ENCODE peak calls at places on chromosomes 3 and 15, in eight cellular contexts. Z, V, G, T, A, I, M and O are unnamed samples.

GRCh38 chr3:78839710-78840109 is 928.1 kb downstream of the ROBO1 start:
- DNase-seq in Z (no peak), V (peak; percentile 29), G (no peak), T (no peak), A (no peak), I (no peak), M (no peak), O (no peak)

GRCh38 chr15:77419050-77419835 is 661 bp downstream of the PEAK1 start:
- DNase-seq in Z (peak; percentile 52), V (peak; percentile 18), G (peak; percentile 72), T (peak; percentile 66), A (peak; percentile 57), I (peak; percentile 62), M (peak; percentile 51), O (peak; percentile 35)

GRCh38 chr3:107683447-107683846 is 160.7 kb downstream of the BBX start:
- DNase-seq in Z (no peak), V (no peak), G (no peak), T (peak; percentile 16), A (no peak), I (no peak), M (no peak), O (no peak)

GRCh38 chr3:193791041-193792032 is 198.3 kb downstream of the OPA1 start:
- DNase-seq in Z (no peak), V (peak; percentile 90), G (no peak), T (peak; percentile 22), A (no peak), I (peak; percentile 17), M (peak; percentile 50), O (no peak)

GRCh38 chr3:173465112-173465511 is 67.6 kb downstream of the NLGN1 start:
- DNase-seq in Z (no peak), V (peak; percentile 63), G (no peak), T (no peak), A (no peak), I (no peak), M (no peak), O (no peak)

GRCh38 chr3:120550546-120550945 is 45.6 kb upstream of the NDUFB4 start:
- DNase-seq in Z (no peak), V (no peak), G (no peak), T (no peak), A (no peak), I (peak; percentile 28), M (no peak), O (no peak)

GRCh38 chr3:70120360-70120966 is 120.9 kb downstream of the SAMMSON start:
- DNase-seq in Z (peak; percentile 63), V (peak; percentile 85), G (no peak), T (peak; percentile 48), A (no peak), I (peak; percentile 79), M (peak; percentile 85), O (peak; percentile 76)

GRCh38 chr3:49674491-49674983 is 386 bp downstream of the APEH start:
- DNase-seq in Z (peak; percentile 23), V (peak; percentile 11), G (no peak), T (no peak), A (no peak), I (no peak), M (no peak), O (no peak)

GRCh38 chr3:195257454-195258448 is 13.2 kb downstream of the XXYLT1 start:
- DNase-seq in Z (no peak), V (no peak), G (peak; percentile 49), T (no peak), A (peak; percentile 48), I (no peak), M (no peak), O (no peak)

GRCh38 chr3:169948559-169949371 is 17.8 kb upstream of the SEC62 start:
- DNase-seq in Z (no peak), V (peak; percentile 16), G (no peak), T (peak; percentile 16), A (no peak), I (no peak), M (no peak), O (no peak)

GRCh38 chr3:184696643-184697042 is 15.2 kb downstream of the MAGEF1 start:
- DNase-seq in Z (no peak), V (peak; percentile 72), G (no peak), T (no peak), A (no peak), I (no peak), M (no peak), O (no peak)

GRCh38 chr3:172750368-172751187 is at the start of gene ECT2:
- DNase-seq in Z (peak; percentile 99), V (peak; percentile 100), G (peak; percentile 99), T (peak; percentile 100), A (peak; percentile 96), I (peak; percentile 99), M (peak; percentile 98), O (peak; percentile 97)

GRCh38 chr15:95363636-95364035 is 966.9 kb upstream of the NR2F2 start:
- DNase-seq in Z (no peak), V (no peak), G (no peak), T (no peak), A (no peak), I (no peak), M (no peak), O (no peak)

GRCh38 chr15:95247068-95247984 is 1016.0 kb downstream of the MCTP2 start:
- DNase-seq in Z (no peak), V (peak; percentile 100), G (peak; percentile 98), T (no peak), A (no peak), I (no peak), M (no peak), O (no peak)

DNA sequence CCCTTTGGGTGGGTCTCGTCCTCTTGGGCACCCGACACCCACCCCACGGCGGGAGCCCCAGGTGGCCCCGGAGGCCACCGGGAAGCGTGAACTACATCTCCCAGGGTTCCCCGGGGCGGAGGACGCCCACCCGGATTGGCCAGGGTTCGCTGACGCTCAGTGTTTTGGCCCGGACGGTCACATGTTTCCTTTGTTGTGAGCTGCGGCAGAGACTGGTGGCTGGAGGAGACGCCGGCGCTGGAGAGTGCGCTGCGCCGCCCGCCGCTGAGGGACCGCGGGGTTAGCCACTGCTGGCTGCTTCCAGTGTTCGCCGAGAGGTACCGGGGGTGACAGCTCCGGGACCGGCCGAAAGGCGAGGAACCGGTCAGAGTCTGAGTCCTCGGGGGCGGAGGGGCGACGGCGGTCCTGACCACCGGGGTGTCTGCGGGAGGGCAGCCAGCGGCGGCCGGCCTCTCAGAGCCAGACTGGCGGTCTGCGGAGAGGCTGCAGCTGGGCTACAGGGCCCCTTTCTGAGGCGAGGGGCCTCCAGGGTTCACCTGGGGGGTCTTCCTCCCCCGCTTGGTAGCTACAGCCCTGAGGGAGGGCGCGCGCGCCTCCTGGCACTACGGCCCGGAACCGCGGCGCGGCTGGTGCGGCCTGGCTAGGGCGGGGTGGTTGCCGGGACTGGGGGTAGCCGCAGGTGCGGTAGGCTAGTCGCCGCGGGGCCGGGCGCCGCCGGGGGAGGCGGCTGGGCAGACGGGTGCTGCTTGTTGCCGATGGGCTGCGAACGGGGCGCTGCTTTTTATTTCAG is at the start of gene KLHL24:
- DNase-seq in Z (peak; percentile 93), V (peak; percentile 94), G (peak; percentile 91), T (peak; percentile 95), A (peak; percentile 92), I (peak; percentile 93), M (peak; percentile 93), O (peak; percentile 91)
- TF ChIP-seq CTCF in Z (peak; percentile 16), V (no peak), G (peak; percentile 8), T (no peak), A (no peak), I (no peak), M (no peak), O (no peak)

GRCh38 chr15:53869044-53869805 is 109.0 kb upstream of the UNC13C start:
- DNase-seq in Z (no peak), V (peak; percentile 22), G (no peak), T (no peak), A (no peak), I (peak; percentile 18), M (no peak), O (no peak)
- TF ChIP-seq CTCF in Z (no peak), V (peak; percentile 33), G (peak; percentile 52), T (no peak), A (no peak), I (peak; percentile 35), M (no peak), O (peak; percentile 34)

GRCh38 chr15:40894689-40895308 is 549 bp downstream of the VPS18 start:
- DNase-seq in Z (peak; percentile 53), V (peak; percentile 71), G (peak; percentile 80), T (peak; percentile 74), A (peak; percentile 65), I (peak; percentile 87), M (peak; percentile 66), O (peak; percentile 67)
- TF ChIP-seq CTCF in Z (peak; percentile 65), V (peak; percentile 59), G (no peak), T (peak; percentile 62), A (peak; percentile 53), I (peak; percentile 57), M (peak; percentile 31), O (no peak)

GRCh38 chr3:112127522-112128494 is 5.2 kb downstream of the GCSAM start:
- DNase-seq in Z (no peak), V (no peak), G (no peak), T (no peak), A (no peak), I (no peak), M (no peak), O (no peak)
- TF ChIP-seq CTCF in Z (no peak), V (no peak), G (no peak), T (no peak), A (no peak), I (no peak), M (no peak), O (no peak)

GRCh38 chr15:45906230-45906629 is 271.4 kb downstream of the SQOR start:
- DNase-seq in Z (no peak), V (no peak), G (no peak), T (no peak), A (no peak), I (no peak), M (no peak), O (no peak)

GRCh38 chr15:45903283-45903682 is 268.5 kb downstream of the SQOR start:
- DNase-seq in Z (no peak), V (peak; percentile 24), G (no peak), T (no peak), A (no peak), I (no peak), M (no peak), O (no peak)
- TF ChIP-seq CTCF in Z (no peak), V (no peak), G (no peak), T (no peak), A (no peak), I (no peak), M (no peak), O (no peak)

GRCh38 chr15:91289324-91289723 is 189.3 kb downstream of the SV2B start:
- DNase-seq in Z (no peak), V (no peak), G (no peak), T (no peak), A (no peak), I (peak; percentile 72), M (no peak), O (peak; percentile 13)
- TF ChIP-seq CTCF in Z (no peak), V (no peak), G (no peak), T (no peak), A (no peak), I (peak; percentile 49), M (no peak), O (no peak)

GRCh38 chr15:49223536-49224274 is 53.7 kb downstream of the GALK2 start:
- DNase-seq in Z (no peak), V (no peak), G (no peak), T (no peak), A (no peak), I (no peak), M (no peak), O (no peak)

GRCh38 chr15:49229922-49230321 is 59.9 kb downstream of the GALK2 start:
- DNase-seq in Z (no peak), V (no peak), G (no peak), T (no peak), A (no peak), I (no peak), M (no peak), O (no peak)

GRCh38 chr15:49227602-49228001 is 57.6 kb downstream of the GALK2 start:
- DNase-seq in Z (no peak), V (no peak), G (no peak), T (no peak), A (no peak), I (no peak), M (no peak), O (no peak)

GRCh38 chr15:49225572-49226281 is 55.7 kb downstream of the GALK2 start:
- DNase-seq in Z (no peak), V (peak; percentile 39), G (no peak), T (peak; percentile 79), A (no peak), I (peak; percentile 28), M (no peak), O (peak; percentile 63)
- TF ChIP-seq CTCF in Z (no peak), V (peak; percentile 32), G (peak; percentile 37), T (peak; percentile 39), A (no peak), I (peak; percentile 7), M (no peak), O (peak; percentile 27)